ENCODE peak calls at places on chromosomes 1 and 21, in ten cellular contexts. S is EH; I is HS-27A; F is stimulated activated CD8-positive, alpha-beta memory T cell treated with anti-CD3 and anti-CD28 coated beads, Interleukin-2, amount 100 ng/mL, for 48 hours; Q is HTR-8/SVneo; A is activated CD4-positive, alpha-beta T cell treated with anti-CD3 and anti-CD28 coated beads for 48 hours; R is choroid plexus epithelial cell; W is foreskin fibroblast; C is 8988T; H is progenitor cell of endocrine pancreas. E is an unnamed sample.

GRCh38 chr1:200184196-200184595 is 156.7 kb downstream of the NR5A2 start:
- DNase-seq in S (peak), I (peak), F (no peak), Q (peak), A (no peak), R (peak), W (peak), C (no peak), H (no peak), E (no peak)

GRCh38 chr21:33075128-33075527 is 5.2 kb downstream of the OLIG1 start:
- DNase-seq in S (peak), I (no peak), F (no peak), Q (no peak), A (no peak), R (no peak), W (peak), C (no peak), H (no peak), E (peak)

GRCh38 chr1:19676438-19676922 is 11.8 kb downstream of the HTR6 start:
- DNase-seq in S (peak), I (no peak), F (no peak), Q (peak), A (peak), R (peak), W (peak), C (no peak), H (peak), E (peak)

GRCh38 chr1:233034845-233035244 is 84.4 kb downstream of the NTPCR start:
- DNase-seq in S (no peak), I (no peak), F (no peak), Q (no peak), A (no peak), R (no peak), W (no peak), C (no peak), H (no peak), E (no peak)

GRCh38 chr1:3903141-3904005 is 3.3 kb upstream of the C1orf174 start:
- DNase-seq in S (no peak), I (no peak), F (no peak), Q (no peak), A (no peak), R (peak), W (peak), C (no peak), H (no peak), E (no peak)

GRCh38 chr1:150575072-150575489 is 4.3 kb downstream of the MCL1 start:
- DNase-seq in S (peak), I (no peak), F (no peak), Q (no peak), A (no peak), R (peak), W (no peak), C (no peak), H (no peak), E (no peak)

GRCh38 chr21:42781150-42781980 is 98.0 kb downstream of the WDR4 start:
- DNase-seq in S (no peak), I (no peak), F (no peak), Q (no peak), A (no peak), R (no peak), W (peak), C (no peak), H (peak), E (peak)

GRCh38 chr1:151509350-151510019 is 1.7 kb upstream of the CGN start:
- DNase-seq in S (no peak), I (no peak), F (no peak), Q (no peak), A (no peak), R (no peak), W (no peak), C (no peak), H (no peak), E (no peak)

GRCh38 chr1:236516929-236517704 is 6.7 kb upstream of the LGALS8 start:
- DNase-seq in S (peak), I (no peak), F (no peak), Q (no peak), A (peak), R (peak), W (peak), C (no peak), H (no peak), E (no peak)

GRCh38 chr1:230352537-230352936 is 73.6 kb downstream of the PGBD5 start:
- DNase-seq in S (no peak), I (no peak), F (no peak), Q (no peak), A (no peak), R (no peak), W (no peak), C (no peak), H (no peak), E (no peak)

GRCh38 chr1:242691603-242691945 is 167.1 kb upstream of the PLD5 start:
- DNase-seq in S (no peak), I (no peak), F (no peak), Q (no peak), A (no peak), R (no peak), W (no peak), C (no peak), H (no peak), E (no peak)

GRCh38 chr21:27804515-27804914 is 837.6 kb upstream of the ADAMTS5 start:
- DNase-seq in S (peak), I (no peak), F (no peak), Q (no peak), A (no peak), R (no peak), W (peak), C (no peak), H (no peak), E (no peak)

GRCh38 chr1:172823534-172823933 is 164.6 kb downstream of the FASLG start:
- DNase-seq in S (peak), I (peak), F (no peak), Q (no peak), A (no peak), R (no peak), W (peak), C (no peak), H (no peak), E (no peak)

GRCh38 chr1:185499986-185500626 is 183.1 kb upstream of the IVNS1ABP start:
- DNase-seq in S (peak), I (peak), F (no peak), Q (peak), A (peak), R (peak), W (peak), C (no peak), H (no peak), E (no peak)

GRCh38 chr1:30688920-30689794 is 34.2 kb downstream of the MATN1 start:
- DNase-seq in S (no peak), I (no peak), F (no peak), Q (no peak), A (no peak), R (no peak), W (no peak), C (no peak), H (no peak), E (no peak)

GRCh38 chr1:47031059-47031458 is 7.6 kb downstream of the CYP4X1 start:
- DNase-seq in S (peak), I (no peak), F (no peak), Q (no peak), A (no peak), R (peak), W (peak), C (no peak), H (no peak), E (no peak)

GRCh38 chr1:53826367-53826766 is 11.7 kb downstream of the NDC1 start:
- DNase-seq in S (peak), I (no peak), F (no peak), Q (no peak), A (no peak), R (peak), W (peak), C (no peak), H (no peak), E (no peak)

GRCh38 chr1:242890211-242890741 is 364.8 kb downstream of the CEP170 start:
- DNase-seq in S (no peak), I (no peak), F (no peak), Q (no peak), A (peak), R (peak), W (peak), C (no peak), H (peak), E (peak)

GRCh38 chr1:6183520-6183989 is 3.4 kb upstream of the CHD5 start:
- DNase-seq in S (peak), I (no peak), F (no peak), Q (no peak), A (no peak), R (no peak), W (peak), C (peak), H (no peak), E (no peak)

GRCh38 chr1:161885013-161885412 is 118.9 kb downstream of the ATF6 start:
- DNase-seq in S (peak), I (peak), F (no peak), Q (peak), A (no peak), R (peak), W (peak), C (no peak), H (no peak), E (no peak)

GRCh38 chr1:232952514-232953175 is 2.2 kb downstream of the NTPCR start:
- DNase-seq in S (peak), I (peak), F (no peak), Q (peak), A (peak), R (peak), W (peak), C (peak), H (peak), E (peak)

GRCh38 chr1:2300851-2301606 is 72.9 kb downstream of the SKI start:
- DNase-seq in S (peak), I (no peak), F (peak), Q (no peak), A (peak), R (peak), W (peak), C (no peak), H (no peak), E (no peak)

GRCh38 chr1:165468850-165469249 is 23.9 kb upstream of the RXRG start:
- DNase-seq in S (no peak), I (no peak), F (no peak), Q (no peak), A (no peak), R (no peak), W (no peak), C (no peak), H (no peak), E (no peak)

GRCh38 chr1:15283500-15283899 is 36.5 kb downstream of the FHAD1 start:
- DNase-seq in S (peak), I (no peak), F (no peak), Q (peak), A (no peak), R (no peak), W (no peak), C (peak), H (no peak), E (no peak)

GRCh38 chr1:219965285-219965684 is 36.9 kb upstream of the SLC30A10 start:
- DNase-seq in S (no peak), I (no peak), F (no peak), Q (no peak), A (no peak), R (no peak), W (peak), C (no peak), H (no peak), E (no peak)

GRCh38 chr1:109397451-109398342 is at the start of gene SORT1:
- DNase-seq in S (peak), I (no peak), F (peak), Q (peak), A (peak), R (peak), W (peak), C (peak), H (peak), E (peak)

GRCh38 chr1:227823537-227823936 is 8.1 kb downstream of the PRSS38 start:
- DNase-seq in S (no peak), I (no peak), F (no peak), Q (no peak), A (no peak), R (no peak), W (no peak), C (no peak), H (no peak), E (no peak)

GRCh38 chr1:31793086-31793485 is 22.7 kb downstream of the SPOCD1 start:
- DNase-seq in S (no peak), I (no peak), F (no peak), Q (no peak), A (no peak), R (no peak), W (no peak), C (no peak), H (no peak), E (peak)

GRCh38 chr1:175166746-175167145 is 25.8 kb downstream of the KIAA0040 start:
- DNase-seq in S (no peak), I (no peak), F (no peak), Q (no peak), A (no peak), R (no peak), W (no peak), C (no peak), H (no peak), E (no peak)

GRCh38 chr1:19416919-19417441 is 68.4 kb downstream of the CAPZB start:
- DNase-seq in S (peak), I (no peak), F (no peak), Q (no peak), A (no peak), R (no peak), W (no peak), C (no peak), H (no peak), E (no peak)

GRCh38 chr1:7702365-7702764 is 68.7 kb upstream of the VAMP3 start:
- DNase-seq in S (peak), I (no peak), F (no peak), Q (no peak), A (no peak), R (peak), W (no peak), C (no peak), H (no peak), E (no peak)

GRCh38 chr1:45172015-45172414 is 34.4 kb downstream of the ZSWIM5 start:
- DNase-seq in S (no peak), I (no peak), F (no peak), Q (no peak), A (no peak), R (peak), W (peak), C (no peak), H (no peak), E (no peak)

GRCh38 chr1:21651214-21652042 is 17.7 kb downstream of the RAP1GAP start:
- DNase-seq in S (peak), I (no peak), F (no peak), Q (peak), A (peak), R (peak), W (no peak), C (no peak), H (no peak), E (peak)

GRCh38 chr1:213269829-213270228 is 218.8 kb downstream of the RPS6KC1 start:
- DNase-seq in S (no peak), I (no peak), F (no peak), Q (no peak), A (no peak), R (no peak), W (no peak), C (no peak), H (no peak), E (no peak)

GRCh38 chr1:59163268-59164092 is 133.4 kb upstream of the FGGY start:
- DNase-seq in S (peak), I (no peak), F (no peak), Q (no peak), A (no peak), R (peak), W (peak), C (no peak), H (no peak), E (no peak)

GRCh38 chr1:108646661-108647269 is 14.1 kb downstream of the HENMT1 start:
- DNase-seq in S (peak), I (no peak), F (peak), Q (peak), A (peak), R (peak), W (peak), C (no peak), H (no peak), E (no peak)

GRCh38 chr1:177466286-177466685 is 295.5 kb downstream of the BRINP2 start:
- DNase-seq in S (no peak), I (no peak), F (no peak), Q (no peak), A (no peak), R (no peak), W (no peak), C (no peak), H (no peak), E (no peak)

GRCh38 chr1:189269011-189269410 is 1208.7 kb downstream of the BRINP3 start:
- DNase-seq in S (no peak), I (no peak), F (no peak), Q (no peak), A (no peak), R (peak), W (peak), C (no peak), H (no peak), E (no peak)

E was measured in ecto neural progenitor cell.